ENCODE peak calls at places on chromosome 16, in nine cellular contexts. H is nephron progenitor cell; A is fibroblast of pulmonary artery; L is AG09319; X is CD4-positive, alpha-beta T cell; M is HL-60; Q is tibial nerve; F is cardiac fibroblast; D is neural progenitor cell. Z is an unnamed sample.

GRCh38 chr16:24677388-24677787 is 52.1 kb upstream of the TNRC6A start:
- DNase-seq in H (no peak), A (no peak), L (no peak), X (no peak), M (no peak), Q (no peak), F (no peak), D (no peak), Z (no peak)

GRCh38 chr16:89360760-89361435 is 129.5 kb downstream of the ANKRD11 start:
- DNase-seq in H (no peak), A (no peak), L (no peak), X (peak), M (no peak), Q (no peak), F (no peak), D (no peak), Z (no peak)

GRCh38 chr16:23132921-23133532 is 16.2 kb downstream of the USP31 start:
- DNase-seq in H (no peak), A (no peak), L (no peak), X (no peak), M (no peak), Q (no peak), F (peak), D (no peak), Z (no peak)

GRCh38 chr16:80142276-80142675 is 398.5 kb upstream of the DYNLRB2 start:
- DNase-seq in H (no peak), A (no peak), L (no peak), X (no peak), M (no peak), Q (no peak), F (peak), D (no peak), Z (no peak)

GRCh38 chr16:48831081-48831722 is 221.2 kb upstream of the N4BP1 start:
- DNase-seq in H (peak), A (no peak), L (no peak), X (no peak), M (no peak), Q (no peak), F (no peak), D (peak), Z (no peak)

GRCh38 chr16:48511716-48512115 is 98.3 kb downstream of the N4BP1 start:
- DNase-seq in H (no peak), A (no peak), L (no peak), X (no peak), M (no peak), Q (no peak), F (no peak), D (no peak), Z (peak)

GRCh38 chr16:66662445-66663194 is 33.9 kb downstream of the CMTM4 start:
- DNase-seq in H (no peak), A (peak), L (no peak), X (no peak), M (no peak), Q (peak), F (peak), D (no peak), Z (no peak)

GRCh38 chr16:11635127-11635652 is 33.1 kb upstream of the SNN start:
- DNase-seq in H (no peak), A (no peak), L (no peak), X (no peak), M (no peak), Q (no peak), F (no peak), D (no peak), Z (no peak)

GRCh38 chr16:50368410-50369132 is at the start of gene BRD7:
- DNase-seq in H (peak), A (peak), L (no peak), X (peak), M (no peak), Q (peak), F (peak), D (peak), Z (no peak)

DNA sequence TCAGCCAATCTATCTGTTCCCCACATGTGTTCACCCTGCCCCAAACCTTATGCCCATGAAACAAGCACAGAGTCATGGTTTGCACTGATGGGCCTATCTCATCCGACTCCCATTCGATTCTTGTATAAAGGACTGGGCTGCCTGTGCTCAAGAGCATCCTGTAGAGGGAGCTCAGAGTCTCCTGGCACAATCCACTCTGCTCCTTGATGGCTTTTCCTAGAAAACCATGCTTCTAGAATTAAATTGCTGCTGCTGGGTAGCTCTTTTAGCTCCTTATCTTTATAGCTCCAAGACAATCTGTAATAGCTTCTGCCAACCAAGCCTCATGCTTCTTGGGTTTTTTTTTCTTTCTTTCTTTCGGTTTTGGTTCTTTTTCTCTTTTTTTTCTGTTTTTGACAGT is 9.7 kb downstream of the ZNF19 start:
- DNase-seq in H (peak), A (peak), L (no peak), X (no peak), M (no peak), Q (no peak), F (peak), D (peak), Z (no peak)
- TF ChIP-seq CTCF in H (peak), A (peak), L (no peak), X (no peak), M (peak), Q (no peak), F (peak), D (peak), Z (peak)

GRCh38 chr16:26795184-26795583 is 271.5 kb upstream of the C16orf82 start:
- DNase-seq in H (no peak), A (no peak), L (no peak), X (no peak), M (no peak), Q (no peak), F (no peak), D (peak), Z (no peak)
- TF ChIP-seq CTCF in H (peak), A (no peak), L (peak), X (no peak), M (no peak), Q (no peak), F (no peak), D (peak), Z (no peak)

DNA sequence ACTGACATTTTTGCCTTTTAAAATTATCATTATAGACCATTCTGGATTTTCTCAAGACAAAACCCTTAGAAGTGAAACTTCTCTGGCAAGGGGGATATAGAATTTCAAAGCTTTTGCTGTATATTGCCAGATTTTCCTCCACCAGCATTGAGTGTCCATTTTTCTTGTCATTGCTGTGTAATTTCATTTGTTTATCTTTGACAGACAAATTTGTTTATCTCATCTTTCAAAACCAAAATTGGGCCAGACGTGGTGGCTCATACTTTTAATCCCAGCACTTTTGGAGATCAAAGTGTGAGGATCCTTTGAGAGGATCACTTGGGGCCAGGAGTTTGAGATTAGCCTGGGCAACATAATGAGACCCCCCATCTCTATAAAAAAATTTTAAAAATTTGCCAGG is 16.0 kb upstream of the ARL2BP start:
- DNase-seq in H (no peak), A (no peak), L (no peak), X (no peak), M (no peak), Q (no peak), F (no peak), D (no peak), Z (no peak)
- TF ChIP-seq CTCF in H (no peak), A (no peak), L (no peak), X (no peak), M (no peak), Q (no peak), F (no peak), D (no peak), Z (no peak)

GRCh38 chr16:15835136-15835878 is 21.5 kb downstream of the MYH11 start:
- DNase-seq in H (no peak), A (no peak), L (no peak), X (no peak), M (no peak), Q (no peak), F (no peak), D (no peak), Z (no peak)
- TF ChIP-seq CTCF in H (no peak), A (no peak), L (no peak), X (no peak), M (no peak), Q (no peak), F (no peak), D (no peak), Z (no peak)

Z was measured in chondrocyte.